ENCODE peak calls at places on chromosomes 5 and 9, in seven cellular contexts. W is GM03348; A is psoas muscle; E is stimulated activated CD4-positive, alpha-beta T cell treated with anti-CD3 and anti-CD28 coated beads, Interleukin-1b, Interleukin-23, amount 100 ng/mL, for 24 hours; Z is HEK293T; Q is iris pigment epithelial cell; O is NCI-H2081. M is an unnamed sample.

GRCh38 chr9:137077010-137077747 is at the start of gene UAP1L1:
- DNase-seq in W (peak), A (peak), E (peak), Z (peak), Q (peak), O (peak), M (no peak)

GRCh38 chr5:139468421-139468931 is 2.3 kb upstream of the SMIM33 start:
- DNase-seq in W (no peak), A (no peak), E (no peak), Z (no peak), Q (no peak), O (no peak), M (peak)

GRCh38 chr5:176817864-176818377 is 7.6 kb downstream of the UNC5A start:
- DNase-seq in W (peak), A (no peak), E (no peak), Z (peak), Q (peak), O (peak), M (peak)

GRCh38 chr9:134957165-134957944 is 39.6 kb upstream of the FCN1 start:
- DNase-seq in W (no peak), A (peak), E (no peak), Z (no peak), Q (no peak), O (no peak), M (no peak)

GRCh38 chr9:29213374-29214161 is 1640.3 kb upstream of the C9orf72 start:
- DNase-seq in W (peak), A (peak), E (no peak), Z (peak), Q (no peak), O (peak), M (peak)

GRCh38 chr5:80122599-80122998 is 87.5 kb downstream of the THBS4 start:
- DNase-seq in W (no peak), A (no peak), E (no peak), Z (no peak), Q (no peak), O (no peak), M (no peak)

GRCh38 chr5:104952876-104953275 is 1390.3 kb upstream of the NUDT12 start:
- DNase-seq in W (no peak), A (no peak), E (no peak), Z (no peak), Q (no peak), O (no peak), M (no peak)

GRCh38 chr9:105912868-105913516 is 218.7 kb downstream of the TMEM38B start:
- DNase-seq in W (no peak), A (peak), E (no peak), Z (no peak), Q (no peak), O (peak), M (peak)

GRCh38 chr9:114304416-114305188 is 18.3 kb upstream of the ORM1 start:
- DNase-seq in W (no peak), A (no peak), E (no peak), Z (no peak), Q (no peak), O (no peak), M (no peak)

GRCh38 chr9:128972956-128973355 is 25.5 kb downstream of the NUP188 start:
- DNase-seq in W (peak), A (no peak), E (no peak), Z (no peak), Q (peak), O (no peak), M (no peak)

GRCh38 chr5:116696356-116696755 is 121.7 kb upstream of the SEMA6A start:
- DNase-seq in W (no peak), A (no peak), E (no peak), Z (no peak), Q (no peak), O (no peak), M (peak)

GRCh38 chr9:84669293-84670105 is at the start of gene NTRK2:
- DNase-seq in W (peak), A (peak), E (no peak), Z (peak), Q (peak), O (peak), M (peak)

GRCh38 chr5:98907951-98908350 is 20.9 kb downstream of the CHD1 start:
- DNase-seq in W (no peak), A (no peak), E (no peak), Z (no peak), Q (no peak), O (no peak), M (no peak)

GRCh38 chr5:36552626-36553393 is 53.6 kb upstream of the SLC1A3 start:
- DNase-seq in W (no peak), A (no peak), E (no peak), Z (no peak), Q (no peak), O (no peak), M (peak)

GRCh38 chr5:126680215-126680817 is 79.6 kb downstream of the PHAX start:
- DNase-seq in W (peak), A (no peak), E (no peak), Z (no peak), Q (peak), O (no peak), M (peak)

M was measured in ELF-1.